ENCODE peak calls at places on chromosome 5, in ten cellular contexts. Y is heart left ventricle, X is esophagus squamous epithelium, P is HCT116, Q is IMR-90, Z is Peyer's patch, J is transverse colon, H is tibial nerve, W is body of pancreas, O is uterus. T is an unnamed sample.

GRCh38 chr5:151477106-151477505 is 29.7 kb downstream of the SLC36A1 start:
- DNase-seq in Y (no peak), P (no peak), W (no peak), O (no peak), Z (no peak), H (no peak), Q (peak), J (no peak), X (no peak), T (no peak)

GRCh38 chr5:65919773-65920172 is 6.6 kb upstream of the ERBIN start:
- DNase-seq in J (no peak), Q (peak), O (no peak), X (no peak), P (no peak), Y (no peak), H (no peak), W (no peak), Z (no peak), T (no peak)

GRCh38 chr5:108681079-108681921 is 66.4 kb upstream of the FER start:
- DNase-seq in W (peak), P (peak), X (no peak), Z (no peak), H (peak), J (no peak), O (peak), Q (peak), Y (peak), T (no peak)

GRCh38 chr5:2916076-2916682 is 164.7 kb upstream of the IRX2 start:
- DNase-seq in H (no peak), W (no peak), J (no peak), X (no peak), P (no peak), O (no peak), Z (no peak), Y (no peak), Q (no peak), T (no peak)

GRCh38 chr5:156474251-156474650 is 147.3 kb downstream of the SGCD start:
- DNase-seq in P (no peak), H (no peak), O (peak), Q (peak), Z (no peak), J (no peak), W (peak), Y (peak), X (no peak), T (no peak)

GRCh38 chr5:154394328-154394727 is 51.5 kb upstream of the SAP30L start:
- DNase-seq in H (no peak), X (no peak), J (peak), O (no peak), W (no peak), Z (peak), Y (no peak), P (no peak), Q (no peak), T (no peak)

GRCh38 chr5:175714686-175715085 is 56.8 kb downstream of the HRH2 start:
- DNase-seq in H (no peak), Y (no peak), Q (no peak), J (peak), P (no peak), Z (no peak), X (no peak), O (no peak), W (no peak), T (no peak)

GRCh38 chr5:84382363-84383295 is 2.1 kb downstream of the EDIL3 start:
- DNase-seq in J (peak), H (peak), O (peak), W (no peak), Z (peak), X (no peak), P (no peak), Y (peak), Q (peak), T (peak)

GRCh38 chr5:58133631-58134296 is 326.1 kb downstream of the PLK2 start:
- DNase-seq in P (no peak), Z (no peak), Q (peak), O (no peak), J (no peak), Y (no peak), H (no peak), X (no peak), W (no peak), T (no peak)

GRCh38 chr5:133934822-133935793 is 33.3 kb downstream of the C5orf15 start:
- DNase-seq in Y (no peak), W (no peak), X (no peak), H (no peak), J (no peak), O (no peak), Q (no peak), Z (no peak), P (no peak), T (no peak)

GRCh38 chr5:66904189-66904588 is 292.4 kb downstream of the CD180 start:
- DNase-seq in X (no peak), J (no peak), W (no peak), O (no peak), P (no peak), Y (no peak), Q (no peak), H (no peak), Z (no peak), T (no peak)

GRCh38 chr5:86756839-86757238 is 139.1 kb downstream of the COX7C start:
- DNase-seq in W (no peak), H (no peak), Y (no peak), O (no peak), P (no peak), Q (no peak), J (no peak), X (no peak), Z (no peak), T (no peak)
- TF ChIP-seq CTCF in W (no peak), H (no peak), Y (no peak), O (no peak), P (peak), Q (no peak), J (no peak), X (no peak), Z (no peak), T (no peak)

DNA sequence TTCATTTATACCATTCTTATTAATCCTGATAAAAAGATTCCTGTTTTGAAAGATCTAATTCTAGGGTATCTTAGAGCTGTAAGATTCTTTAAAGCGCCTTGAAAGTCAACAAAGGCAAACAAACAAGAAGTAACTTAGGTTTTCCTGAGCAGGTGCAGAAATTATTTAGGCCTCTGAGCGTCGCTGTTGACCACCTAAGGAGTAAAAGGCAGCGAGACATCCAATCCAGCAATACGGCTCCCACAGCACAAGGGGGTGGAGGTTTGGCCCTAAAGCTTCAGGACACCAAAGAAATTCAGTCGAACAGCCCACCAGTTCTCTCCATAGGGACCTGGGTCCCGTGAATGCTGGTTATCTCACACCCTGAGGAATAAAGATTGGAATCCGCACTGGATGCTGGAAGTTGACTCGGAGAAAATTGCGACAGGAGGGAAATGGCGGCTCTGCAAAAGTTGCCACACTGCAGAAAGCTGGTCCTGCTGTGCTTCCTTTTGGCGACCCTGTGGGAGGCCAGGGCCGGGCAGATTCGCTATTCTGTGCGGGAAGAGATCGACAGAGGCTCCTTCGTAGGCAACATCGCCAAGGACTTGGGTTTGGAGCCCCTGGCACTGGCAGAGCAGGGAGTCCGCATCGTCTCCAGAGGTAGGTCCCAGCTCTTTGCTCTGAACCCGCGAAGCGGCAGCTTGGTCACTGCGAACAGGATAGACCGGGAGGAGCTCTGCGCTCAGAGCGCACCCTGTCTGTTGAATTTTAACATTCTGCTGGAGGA is at the start of gene PCDHGA2:
- DNase-seq in W (peak), P (no peak), J (no peak), O (no peak), X (no peak), Z (no peak), Q (peak), Y (peak), H (peak), T (no peak)
- H3K4me3 ChIP-seq in W (no peak), P (no peak), J (peak), O (peak), X (peak), Z (no peak), Q (peak), Y (peak), H (peak), T (peak)

DNA sequence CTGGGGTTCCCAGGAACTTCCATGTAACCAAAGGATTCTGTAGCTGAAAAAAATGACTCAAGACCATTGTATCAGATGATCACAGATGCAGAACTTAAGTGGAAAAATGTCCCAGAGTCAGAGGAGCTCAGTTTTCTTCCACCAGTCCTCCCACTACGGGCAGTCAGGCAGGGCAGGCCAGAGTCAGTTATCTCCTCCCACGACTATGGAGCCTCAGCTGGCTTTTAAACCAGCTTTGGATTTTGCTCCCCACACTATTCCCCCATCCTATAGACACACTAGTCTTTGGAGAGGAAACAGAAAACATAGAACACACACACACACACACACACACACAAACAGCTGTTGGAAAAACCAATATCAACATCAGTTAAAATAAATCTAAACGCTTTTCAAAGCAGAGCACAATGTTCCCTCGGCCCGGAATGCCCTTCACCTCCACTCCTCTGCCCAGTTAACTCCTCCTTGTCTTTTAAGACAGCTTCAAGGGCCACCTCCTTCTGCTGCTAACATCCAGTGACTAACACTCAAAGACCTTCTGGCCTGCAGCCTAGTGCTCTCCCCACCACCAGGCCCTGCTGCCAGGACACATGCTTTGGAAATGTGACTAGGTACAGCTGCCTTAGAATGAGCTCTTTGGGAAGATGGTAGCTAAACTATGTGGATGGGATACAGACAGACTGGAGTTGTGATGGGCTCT is 56.8 kb downstream of the NIPAL4 start:
- DNase-seq in Z (no peak), J (peak), O (peak), X (no peak), P (no peak), W (peak), Q (peak), Y (peak), H (no peak), T (no peak)
- TF ChIP-seq POLR2A in Z (no peak), J (no peak), O (no peak), X (no peak), P (no peak), W (no peak), Q (no peak), Y (no peak), H (no peak), T (no peak)

GRCh38 chr5:68479524-68479923 is 264.0 kb downstream of the PIK3R1 start:
- DNase-seq in Z (no peak), J (no peak), W (no peak), H (no peak), O (no peak), Q (peak), Y (peak), X (no peak), P (no peak), T (no peak)

GRCh38 chr5:68478306-68479091 is 262.9 kb downstream of the PIK3R1 start:
- DNase-seq in W (no peak), J (no peak), P (no peak), X (no peak), H (peak), Q (peak), O (no peak), Y (no peak), Z (no peak), T (no peak)

GRCh38 chr5:68475476-68475875 is 259.9 kb downstream of the PIK3R1 start:
- DNase-seq in Q (no peak), O (no peak), Y (no peak), H (no peak), W (no peak), J (no peak), Z (no peak), P (no peak), X (no peak), T (no peak)

GRCh38 chr5:68480385-68480940 is 264.9 kb downstream of the PIK3R1 start:
- DNase-seq in J (no peak), Z (no peak), P (no peak), X (no peak), H (no peak), Q (no peak), O (no peak), W (no peak), Y (no peak), T (no peak)

GRCh38 chr5:68476854-68477253 is 261.3 kb downstream of the PIK3R1 start:
- DNase-seq in X (no peak), Y (no peak), J (no peak), O (no peak), W (no peak), H (no peak), P (no peak), Z (no peak), Q (no peak), T (no peak)
- TF ChIP-seq CTCF in X (no peak), Y (no peak), J (no peak), O (no peak), W (no peak), H (no peak), P (peak), Z (no peak), Q (no peak), T (no peak)

T was measured in lower leg skin.